ENCODE peak calls at places on chromosomes 5 and 9, in seven cellular contexts. One of them, this sample, is unnamed.

GRCh38 chr5:83924171-83924570 is 203.5 kb upstream of the HAPLN1 start:
- DNase-seq in thyroid gland: no peak
- DNase-seq in gastrocnemius medialis: no peak
- DNase-seq in fibroblast of mammary gland: peak
- DNase-seq in astrocyte of the spinal cord: peak
- DNase-seq in AG10803: peak
- DNase-seq in CD8-positive, alpha-beta T cell: no peak
- DNase-seq in this sample: no peak

GRCh38 chr5:160250826-160251225 is 21.5 kb downstream of the FABP6 start:
- DNase-seq in thyroid gland: no peak
- DNase-seq in fibroblast of mammary gland: no peak
- DNase-seq in astrocyte of the spinal cord: no peak
- DNase-seq in gastrocnemius medialis: no peak
- DNase-seq in AG10803: no peak
- DNase-seq in CD8-positive, alpha-beta T cell: no peak
- DNase-seq in this sample: no peak

GRCh38 chr9:103371152-103371551 is 376.0 kb downstream of the CYLC2 start:
- DNase-seq in AG10803: no peak
- DNase-seq in CD8-positive, alpha-beta T cell: no peak
- DNase-seq in thyroid gland: no peak
- DNase-seq in gastrocnemius medialis: no peak
- DNase-seq in astrocyte of the spinal cord: no peak
- DNase-seq in fibroblast of mammary gland: no peak
- DNase-seq in this sample: no peak

GRCh38 chr9:84166828-84167400 is 173.6 kb downstream of the SLC28A3 start:
- DNase-seq in fibroblast of mammary gland: no peak
- DNase-seq in CD8-positive, alpha-beta T cell: no peak
- DNase-seq in AG10803: no peak
- DNase-seq in astrocyte of the spinal cord: no peak
- DNase-seq in gastrocnemius medialis: peak
- DNase-seq in thyroid gland: no peak
- DNase-seq in this sample: no peak

GRCh38 chr5:115463985-115464384 is 80.6 kb downstream of the FEM1C start:
- DNase-seq in thyroid gland: no peak
- DNase-seq in CD8-positive, alpha-beta T cell: no peak
- DNase-seq in gastrocnemius medialis: no peak
- DNase-seq in AG10803: peak
- DNase-seq in fibroblast of mammary gland: no peak
- DNase-seq in astrocyte of the spinal cord: no peak
- DNase-seq in this sample: no peak

GRCh38 chr9:91771864-91772263 is 178.2 kb downstream of the ROR2 start:
- DNase-seq in thyroid gland: no peak
- DNase-seq in fibroblast of mammary gland: peak
- DNase-seq in gastrocnemius medialis: no peak
- DNase-seq in CD8-positive, alpha-beta T cell: no peak
- DNase-seq in astrocyte of the spinal cord: no peak
- DNase-seq in AG10803: peak
- DNase-seq in this sample: no peak

GRCh38 chr5:151332857-151333256 is 14.5 kb downstream of the SLC36A2 start:
- DNase-seq in AG10803: no peak
- DNase-seq in CD8-positive, alpha-beta T cell: no peak
- DNase-seq in fibroblast of mammary gland: no peak
- DNase-seq in astrocyte of the spinal cord: no peak
- DNase-seq in gastrocnemius medialis: no peak
- DNase-seq in thyroid gland: no peak
- DNase-seq in this sample: no peak

GRCh38 chr9:137461663-137462395 is 2.7 kb upstream of the NSMF start:
- DNase-seq in thyroid gland: peak
- DNase-seq in gastrocnemius medialis: peak
- DNase-seq in AG10803: peak
- DNase-seq in astrocyte of the spinal cord: no peak
- DNase-seq in fibroblast of mammary gland: peak
- DNase-seq in CD8-positive, alpha-beta T cell: peak
- DNase-seq in this sample: peak

GRCh38 chr5:96714951-96715451 is 52.8 kb downstream of the CAST start:
- DNase-seq in gastrocnemius medialis: peak
- DNase-seq in astrocyte of the spinal cord: peak
- DNase-seq in thyroid gland: peak
- DNase-seq in AG10803: peak
- DNase-seq in fibroblast of mammary gland: peak
- DNase-seq in CD8-positive, alpha-beta T cell: peak
- DNase-seq in this sample: no peak

GRCh38 chr9:35490155-35490909 is 421 bp downstream of the RUSC2 start:
- DNase-seq in gastrocnemius medialis: peak
- DNase-seq in AG10803: no peak
- DNase-seq in astrocyte of the spinal cord: no peak
- DNase-seq in thyroid gland: peak
- DNase-seq in fibroblast of mammary gland: no peak
- DNase-seq in CD8-positive, alpha-beta T cell: no peak
- DNase-seq in this sample: no peak

GRCh38 chr9:113578877-113579269 is 115.3 kb downstream of the RGS3 start:
- DNase-seq in gastrocnemius medialis: no peak
- DNase-seq in CD8-positive, alpha-beta T cell: peak
- DNase-seq in fibroblast of mammary gland: peak
- DNase-seq in astrocyte of the spinal cord: peak
- DNase-seq in thyroid gland: peak
- DNase-seq in AG10803: peak
- DNase-seq in this sample: peak

GRCh38 chr5:105503950-105504349 is 1941.4 kb upstream of the NUDT12 start:
- DNase-seq in fibroblast of mammary gland: no peak
- DNase-seq in gastrocnemius medialis: no peak
- DNase-seq in thyroid gland: no peak
- DNase-seq in AG10803: no peak
- DNase-seq in CD8-positive, alpha-beta T cell: no peak
- DNase-seq in astrocyte of the spinal cord: peak
- DNase-seq in this sample: no peak

GRCh38 chr5:129216001-129216400 is 121.5 kb downstream of the ISOC1 start:
- DNase-seq in astrocyte of the spinal cord: no peak
- DNase-seq in gastrocnemius medialis: no peak
- DNase-seq in thyroid gland: no peak
- DNase-seq in AG10803: no peak
- DNase-seq in fibroblast of mammary gland: no peak
- DNase-seq in CD8-positive, alpha-beta T cell: no peak
- DNase-seq in this sample: no peak

GRCh38 chr5:101424530-101425175 is 521.6 kb upstream of the ST8SIA4 start:
- DNase-seq in astrocyte of the spinal cord: peak
- DNase-seq in CD8-positive, alpha-beta T cell: no peak
- DNase-seq in gastrocnemius medialis: no peak
- DNase-seq in AG10803: peak
- DNase-seq in fibroblast of mammary gland: peak
- DNase-seq in thyroid gland: peak
- DNase-seq in this sample: no peak

GRCh38 chr9:79980440-79980839 is 408.7 kb downstream of the TLE4 start:
- DNase-seq in gastrocnemius medialis: no peak
- DNase-seq in astrocyte of the spinal cord: no peak
- DNase-seq in thyroid gland: no peak
- DNase-seq in AG10803: no peak
- DNase-seq in fibroblast of mammary gland: no peak
- DNase-seq in CD8-positive, alpha-beta T cell: no peak
- DNase-seq in this sample: no peak

GRCh38 chr9:36968574-36969215 is 65.4 kb downstream of the PAX5 start:
- DNase-seq in astrocyte of the spinal cord: no peak
- DNase-seq in thyroid gland: no peak
- DNase-seq in fibroblast of mammary gland: no peak
- DNase-seq in AG10803: no peak
- DNase-seq in gastrocnemius medialis: no peak
- DNase-seq in CD8-positive, alpha-beta T cell: no peak
- DNase-seq in this sample: no peak

GRCh38 chr5:180598797-180599589 is 7.7 kb upstream of the SCGB3A1 start:
- DNase-seq in astrocyte of the spinal cord: no peak
- DNase-seq in AG10803: no peak
- DNase-seq in CD8-positive, alpha-beta T cell: no peak
- DNase-seq in thyroid gland: no peak
- DNase-seq in gastrocnemius medialis: no peak
- DNase-seq in fibroblast of mammary gland: no peak
- DNase-seq in this sample: peak

GRCh38 chr9:31119882-31120481 is 1264.5 kb upstream of the ACO1 start:
- DNase-seq in astrocyte of the spinal cord: peak
- DNase-seq in AG10803: no peak
- DNase-seq in CD8-positive, alpha-beta T cell: peak
- DNase-seq in fibroblast of mammary gland: peak
- DNase-seq in thyroid gland: no peak
- DNase-seq in gastrocnemius medialis: no peak
- DNase-seq in this sample: peak

GRCh38 chr9:134627417-134628353 is 13.9 kb upstream of the COL5A1 start:
- DNase-seq in AG10803: no peak
- DNase-seq in astrocyte of the spinal cord: no peak
- DNase-seq in gastrocnemius medialis: peak
- DNase-seq in fibroblast of mammary gland: no peak
- DNase-seq in CD8-positive, alpha-beta T cell: no peak
- DNase-seq in thyroid gland: no peak
- DNase-seq in this sample: no peak

GRCh38 chr5:154086641-154087040 is 47.9 kb downstream of the MFAP3 start:
- DNase-seq in thyroid gland: no peak
- DNase-seq in astrocyte of the spinal cord: no peak
- DNase-seq in fibroblast of mammary gland: peak
- DNase-seq in gastrocnemius medialis: peak
- DNase-seq in CD8-positive, alpha-beta T cell: no peak
- DNase-seq in AG10803: peak
- DNase-seq in this sample: no peak

GRCh38 chr9:117546894-117547293 is 132.0 kb upstream of the ASTN2 start:
- DNase-seq in thyroid gland: peak
- DNase-seq in fibroblast of mammary gland: no peak
- DNase-seq in AG10803: no peak
- DNase-seq in CD8-positive, alpha-beta T cell: no peak
- DNase-seq in astrocyte of the spinal cord: no peak
- DNase-seq in gastrocnemius medialis: no peak
- DNase-seq in this sample: peak

GRCh38 chr5:1516615-1517601 is 6.9 kb downstream of the LPCAT1 start:
- DNase-seq in astrocyte of the spinal cord: peak
- DNase-seq in CD8-positive, alpha-beta T cell: no peak
- DNase-seq in gastrocnemius medialis: peak
- DNase-seq in AG10803: peak
- DNase-seq in thyroid gland: no peak
- DNase-seq in fibroblast of mammary gland: peak
- DNase-seq in this sample: no peak

DNA sequence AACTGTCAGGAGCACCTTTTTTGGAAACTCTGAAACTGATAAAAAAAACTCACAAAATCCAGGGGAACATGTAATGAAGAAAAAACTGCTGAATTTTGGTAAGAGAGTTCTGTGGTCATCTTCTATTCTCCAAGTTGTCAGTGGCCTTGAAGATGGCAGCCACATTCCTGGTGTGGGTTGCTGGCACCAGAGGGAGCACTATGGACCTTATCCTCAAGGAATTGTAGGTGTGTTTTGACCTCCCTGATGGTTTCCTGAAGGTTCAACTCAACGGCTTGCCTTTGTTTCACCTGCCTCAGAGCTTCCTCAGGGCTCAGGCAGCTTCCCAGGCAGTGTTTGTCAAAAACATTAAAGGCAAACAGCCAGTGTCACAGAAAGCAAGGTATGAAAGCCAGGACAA is 2.2 kb upstream of the SLC38A9 start:
- DNase-seq in gastrocnemius medialis: no peak
- DNase-seq in astrocyte of the spinal cord: no peak
- DNase-seq in thyroid gland: no peak
- DNase-seq in fibroblast of mammary gland: no peak
- DNase-seq in AG10803: no peak
- DNase-seq in CD8-positive, alpha-beta T cell: no peak
- DNase-seq in this sample: no peak
- TF ChIP-seq CTCF in gastrocnemius medialis: no peak
- TF ChIP-seq CTCF in astrocyte of the spinal cord: no peak
- TF ChIP-seq CTCF in thyroid gland: no peak
- TF ChIP-seq CTCF in fibroblast of mammary gland: peak
- TF ChIP-seq CTCF in AG10803: no peak
- TF ChIP-seq CTCF in CD8-positive, alpha-beta T cell: no peak
- TF ChIP-seq CTCF in this sample: no peak

GRCh38 chr5:89418821-89419085 is 535.8 kb upstream of the MEF2C start:
- DNase-seq in CD8-positive, alpha-beta T cell: no peak
- DNase-seq in astrocyte of the spinal cord: no peak
- DNase-seq in AG10803: no peak
- DNase-seq in gastrocnemius medialis: no peak
- DNase-seq in thyroid gland: no peak
- DNase-seq in fibroblast of mammary gland: no peak
- DNase-seq in this sample: no peak

GRCh38 chr5:89417515-89417914 is 534.5 kb upstream of the MEF2C start:
- DNase-seq in astrocyte of the spinal cord: no peak
- DNase-seq in fibroblast of mammary gland: no peak
- DNase-seq in AG10803: no peak
- DNase-seq in CD8-positive, alpha-beta T cell: no peak
- DNase-seq in thyroid gland: no peak
- DNase-seq in gastrocnemius medialis: no peak
- DNase-seq in this sample: no peak

GRCh38 chr5:89421035-89421434 is 538.1 kb upstream of the MEF2C start:
- DNase-seq in gastrocnemius medialis: no peak
- DNase-seq in astrocyte of the spinal cord: peak
- DNase-seq in fibroblast of mammary gland: peak
- DNase-seq in CD8-positive, alpha-beta T cell: no peak
- DNase-seq in AG10803: peak
- DNase-seq in thyroid gland: no peak
- DNase-seq in this sample: peak

GRCh38 chr5:89417990-89418820 is 535.2 kb upstream of the MEF2C start:
- DNase-seq in AG10803: no peak
- DNase-seq in CD8-positive, alpha-beta T cell: no peak
- DNase-seq in gastrocnemius medialis: no peak
- DNase-seq in astrocyte of the spinal cord: peak
- DNase-seq in fibroblast of mammary gland: peak
- DNase-seq in thyroid gland: no peak
- DNase-seq in this sample: no peak
- TF ChIP-seq CTCF in AG10803: no peak
- TF ChIP-seq CTCF in CD8-positive, alpha-beta T cell: no peak
- TF ChIP-seq CTCF in gastrocnemius medialis: no peak
- TF ChIP-seq CTCF in astrocyte of the spinal cord: no peak
- TF ChIP-seq CTCF in fibroblast of mammary gland: no peak
- TF ChIP-seq CTCF in thyroid gland: no peak
- TF ChIP-seq CTCF in this sample: no peak

GRCh38 chr5:74390306-74390637 is 250.3 kb downstream of the ENC1 start:
- DNase-seq in thyroid gland: no peak
- DNase-seq in gastrocnemius medialis: no peak
- DNase-seq in AG10803: no peak
- DNase-seq in astrocyte of the spinal cord: no peak
- DNase-seq in CD8-positive, alpha-beta T cell: no peak
- DNase-seq in fibroblast of mammary gland: no peak
- DNase-seq in this sample: no peak

GRCh38 chr5:74392698-74393431 is 247.7 kb downstream of the ENC1 start:
- DNase-seq in thyroid gland: no peak
- DNase-seq in gastrocnemius medialis: no peak
- DNase-seq in CD8-positive, alpha-beta T cell: no peak
- DNase-seq in astrocyte of the spinal cord: peak
- DNase-seq in fibroblast of mammary gland: peak
- DNase-seq in AG10803: no peak
- DNase-seq in this sample: no peak

GRCh38 chr5:74389531-74390305 is 250.8 kb downstream of the ENC1 start:
- DNase-seq in astrocyte of the spinal cord: no peak
- DNase-seq in CD8-positive, alpha-beta T cell: no peak
- DNase-seq in AG10803: no peak
- DNase-seq in thyroid gland: no peak
- DNase-seq in fibroblast of mammary gland: peak
- DNase-seq in gastrocnemius medialis: no peak
- DNase-seq in this sample: no peak

GRCh38 chr5:74391410-74391809 is 249.1 kb downstream of the ENC1 start:
- DNase-seq in fibroblast of mammary gland: no peak
- DNase-seq in gastrocnemius medialis: no peak
- DNase-seq in CD8-positive, alpha-beta T cell: no peak
- DNase-seq in astrocyte of the spinal cord: no peak
- DNase-seq in AG10803: no peak
- DNase-seq in thyroid gland: no peak
- DNase-seq in this sample: no peak

GRCh38 chr5:74390822-74391221 is 249.7 kb downstream of the ENC1 start:
- DNase-seq in fibroblast of mammary gland: no peak
- DNase-seq in thyroid gland: no peak
- DNase-seq in CD8-positive, alpha-beta T cell: no peak
- DNase-seq in AG10803: no peak
- DNase-seq in gastrocnemius medialis: no peak
- DNase-seq in astrocyte of the spinal cord: no peak
- DNase-seq in this sample: no peak
- TF ChIP-seq CTCF in fibroblast of mammary gland: no peak
- TF ChIP-seq CTCF in thyroid gland: no peak
- TF ChIP-seq CTCF in CD8-positive, alpha-beta T cell: no peak
- TF ChIP-seq CTCF in AG10803: no peak
- TF ChIP-seq CTCF in gastrocnemius medialis: no peak
- TF ChIP-seq CTCF in astrocyte of the spinal cord: no peak
- TF ChIP-seq CTCF in this sample: no peak

GRCh38 chr5:75202935-75203334 is 33.7 kb downstream of the ANKRD31 start:
- DNase-seq in CD8-positive, alpha-beta T cell: no peak
- DNase-seq in astrocyte of the spinal cord: no peak
- DNase-seq in AG10803: no peak
- DNase-seq in gastrocnemius medialis: no peak
- DNase-seq in thyroid gland: no peak
- DNase-seq in fibroblast of mammary gland: no peak
- DNase-seq in this sample: no peak
- TF ChIP-seq CTCF in CD8-positive, alpha-beta T cell: no peak
- TF ChIP-seq CTCF in astrocyte of the spinal cord: no peak
- TF ChIP-seq CTCF in AG10803: no peak
- TF ChIP-seq CTCF in gastrocnemius medialis: no peak
- TF ChIP-seq CTCF in thyroid gland: no peak
- TF ChIP-seq CTCF in fibroblast of mammary gland: no peak
- TF ChIP-seq CTCF in this sample: no peak